ENCODE peak calls at places on chromosomes 4 and X, in seven cellular contexts. E is osteocyte, L is suprapubic skin, R is progenitor cell of endocrine pancreas, T is chondrocyte, U is AG10803, Y is fibroblast of mammary gland. N is an unnamed sample.

GRCh38 chr4:15336410-15337184 is 91.2 kb upstream of the C1QTNF7 start:
- DNase-seq in E (no peak), L (no peak), R (no peak), T (no peak), U (peak), Y (peak), N (no peak)

GRCh38 chr4:77921701-77922100 is 59.1 kb downstream of the MRPL1 start:
- DNase-seq in E (no peak), L (no peak), R (no peak), T (no peak), U (peak), Y (peak), N (no peak)

GRCh38 chr4:3026531-3026930 is 47.8 kb downstream of the HTT-AS start:
- DNase-seq in E (no peak), L (no peak), R (no peak), T (no peak), U (no peak), Y (no peak), N (no peak)

GRCh38 chr4:166066936-166067335 is 193.9 kb downstream of the TLL1 start:
- DNase-seq in E (no peak), L (no peak), R (no peak), T (no peak), U (no peak), Y (no peak), N (no peak)

GRCh38 chrX:42902513-42902912 is 124.5 kb upstream of the PPP1R2C start:
- DNase-seq in E (no peak), L (no peak), R (no peak), T (no peak), U (no peak), Y (no peak), N (no peak)

GRCh38 chr4:91035276-91035675 is 908.1 kb downstream of the CCSER1 start:
- DNase-seq in E (no peak), L (no peak), R (no peak), T (no peak), U (no peak), Y (no peak), N (no peak)

GRCh38 chr4:7894098-7894676 is 45.5 kb downstream of the AFAP1 start:
- DNase-seq in E (no peak), L (no peak), R (no peak), T (no peak), U (no peak), Y (no peak), N (no peak)

GRCh38 chrX:39519213-39519544 is 578.6 kb downstream of the BCOR start:
- DNase-seq in E (no peak), L (no peak), R (no peak), T (no peak), U (peak), Y (peak), N (no peak)

GRCh38 chr4:128385199-128385598 is 97.6 kb upstream of the PGRMC2 start:
- DNase-seq in E (no peak), L (no peak), R (no peak), T (no peak), U (no peak), Y (no peak), N (no peak)

GRCh38 chrX:46404774-46405173 is 140.4 kb downstream of the ZNF674 start:
- DNase-seq in E (peak), L (no peak), R (no peak), T (no peak), U (no peak), Y (no peak), N (no peak)

GRCh38 chr4:168639914-168640313 is 143.1 kb downstream of the PALLD start:
- DNase-seq in E (no peak), L (no peak), R (no peak), T (no peak), U (no peak), Y (no peak), N (no peak)

GRCh38 chrX:29671426-29671825 is 543.9 kb upstream of the MAGEB2 start:
- DNase-seq in E (no peak), L (no peak), R (no peak), T (no peak), U (peak), Y (no peak), N (no peak)

GRCh38 chrX:9938516-9938915 is 28.6 kb upstream of the CLDN34 start:
- DNase-seq in E (no peak), L (no peak), R (no peak), T (no peak), U (no peak), Y (no peak), N (no peak)

GRCh38 chrX:133297284-133297683 is 79.1 kb upstream of the TFDP3 start:
- DNase-seq in E (no peak), L (no peak), R (no peak), T (no peak), U (peak), Y (peak), N (no peak)

GRCh38 chr4:26878729-26879415 is 18.2 kb downstream of the STIM2 start:
- DNase-seq in E (no peak), L (no peak), R (no peak), T (no peak), U (peak), Y (peak), N (no peak)

GRCh38 chr4:158018090-158018808 is 154.6 kb downstream of the GASK1B start:
- DNase-seq in E (no peak), L (no peak), R (no peak), T (no peak), U (no peak), Y (peak), N (no peak)

GRCh38 chrX:12970691-12971202 is 4.2 kb upstream of the TMSB4X start:
- DNase-seq in E (no peak), L (no peak), R (no peak), T (no peak), U (peak), Y (peak), N (peak)

GRCh38 chrX:112851161-112851779 is 10.6 kb upstream of the AMOT start:
- DNase-seq in E (no peak), L (no peak), R (no peak), T (no peak), U (no peak), Y (no peak), N (no peak)

GRCh38 chrX:150364347-150365050 is 1.4 kb downstream of the MAMLD1 start:
- DNase-seq in E (no peak), L (no peak), R (no peak), T (no peak), U (no peak), Y (no peak), N (no peak)

GRCh38 chrX:16869393-16870094 is 618 bp downstream of the RBBP7 start:
- DNase-seq in E (no peak), L (peak), R (peak), T (no peak), U (peak), Y (no peak), N (no peak)

GRCh38 chrX:644304-645023 is 13.9 kb downstream of the SHOX start:
- DNase-seq in E (peak), L (no peak), R (no peak), T (no peak), U (no peak), Y (no peak), N (no peak)

GRCh38 chr4:38911257-38911656 is 43.7 kb downstream of the FAM114A1 start:
- DNase-seq in E (no peak), L (no peak), R (no peak), T (no peak), U (no peak), Y (no peak), N (no peak)

GRCh38 chr4:8544741-8545438 is 35.3 kb upstream of the GPR78 start:
- DNase-seq in E (no peak), L (peak), R (no peak), T (no peak), U (peak), Y (peak), N (no peak)

GRCh38 chrX:66676413-66676812 is 37.5 kb upstream of the EDA2R start:
- DNase-seq in E (no peak), L (no peak), R (no peak), T (no peak), U (peak), Y (peak), N (no peak)

GRCh38 chrX:138748480-138748879 is 37.0 kb upstream of the FGF13 start:
- DNase-seq in E (no peak), L (no peak), R (no peak), T (no peak), U (peak), Y (peak), N (no peak)
- TF ChIP-seq CTCF in E (peak), L (no peak), R (peak), T (peak), U (peak), Y (peak), N (peak)

GRCh38 chr4:1285790-1286553 is 3.7 kb upstream of the MAEA start:
- DNase-seq in E (no peak), L (no peak), R (no peak), T (no peak), U (peak), Y (peak), N (no peak)
- TF ChIP-seq CTCF in E (peak), L (no peak), R (no peak), T (peak), U (peak), Y (peak), N (peak)

GRCh38 chr4:65865489-65865888 is 195.2 kb upstream of the EPHA5 start:
- DNase-seq in E (no peak), L (no peak), R (no peak), T (no peak), U (peak), Y (peak), N (no peak)
- TF ChIP-seq CTCF in E (peak), L (no peak), R (peak), T (peak), U (peak), Y (peak), N (no peak)

GRCh38 chr4:33054161-33054560 is 2334.0 kb downstream of the PCDH7 start:
- DNase-seq in E (no peak), L (no peak), R (no peak), T (no peak), U (peak), Y (peak), N (no peak)
- TF ChIP-seq CTCF in E (no peak), L (no peak), R (no peak), T (no peak), U (no peak), Y (no peak), N (no peak)

DNA sequence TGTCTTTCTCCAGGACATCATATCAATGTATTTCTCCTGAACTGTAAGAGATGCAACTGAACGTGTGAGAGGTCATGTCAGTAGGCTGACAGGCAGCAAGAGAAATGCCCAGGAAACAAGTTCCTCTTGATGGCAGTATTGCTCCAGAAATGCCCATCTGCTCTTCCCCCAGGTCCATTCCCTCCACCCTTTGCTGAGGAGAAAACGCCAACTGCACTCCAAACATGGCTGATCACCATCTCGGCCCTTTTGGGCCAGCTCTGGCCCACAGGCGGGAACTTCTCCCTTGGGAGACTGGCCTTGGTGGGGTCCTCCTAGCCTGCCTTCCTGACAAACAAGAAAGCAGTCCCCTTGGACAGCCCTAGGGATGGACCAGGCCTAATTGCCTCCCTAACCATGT is 276.5 kb upstream of the AGTR2 start:
- DNase-seq in E (peak), L (no peak), R (no peak), T (no peak), U (no peak), Y (peak), N (no peak)
- TF ChIP-seq CTCF in E (no peak), L (no peak), R (peak), T (no peak), U (no peak), Y (peak), N (no peak)

GRCh38 chr4:67909910-67910905 is 26.4 kb upstream of the TMPRSS11D start:
- DNase-seq in E (no peak), L (no peak), R (no peak), T (no peak), U (peak), Y (peak), N (no peak)
- TF ChIP-seq CTCF in E (peak), L (peak), R (peak), T (peak), U (peak), Y (peak), N (peak)

GRCh38 chrX:138708268-138708667 is 3.2 kb downstream of the FGF13 start:
- DNase-seq in E (no peak), L (no peak), R (no peak), T (no peak), U (no peak), Y (no peak), N (no peak)

GRCh38 chrX:138710311-138710791 is 1.2 kb downstream of the FGF13 start:
- DNase-seq in E (peak), L (peak), R (peak), T (peak), U (no peak), Y (no peak), N (no peak)

GRCh38 chrX:138709886-138710285 is 1.6 kb downstream of the FGF13 start:
- DNase-seq in E (no peak), L (no peak), R (no peak), T (no peak), U (no peak), Y (no peak), N (no peak)

GRCh38 chrX:138710866-138711331 is 618 bp downstream of the FGF13 start:
- DNase-seq in E (no peak), L (no peak), R (peak), T (peak), U (no peak), Y (no peak), N (no peak)

DNA sequence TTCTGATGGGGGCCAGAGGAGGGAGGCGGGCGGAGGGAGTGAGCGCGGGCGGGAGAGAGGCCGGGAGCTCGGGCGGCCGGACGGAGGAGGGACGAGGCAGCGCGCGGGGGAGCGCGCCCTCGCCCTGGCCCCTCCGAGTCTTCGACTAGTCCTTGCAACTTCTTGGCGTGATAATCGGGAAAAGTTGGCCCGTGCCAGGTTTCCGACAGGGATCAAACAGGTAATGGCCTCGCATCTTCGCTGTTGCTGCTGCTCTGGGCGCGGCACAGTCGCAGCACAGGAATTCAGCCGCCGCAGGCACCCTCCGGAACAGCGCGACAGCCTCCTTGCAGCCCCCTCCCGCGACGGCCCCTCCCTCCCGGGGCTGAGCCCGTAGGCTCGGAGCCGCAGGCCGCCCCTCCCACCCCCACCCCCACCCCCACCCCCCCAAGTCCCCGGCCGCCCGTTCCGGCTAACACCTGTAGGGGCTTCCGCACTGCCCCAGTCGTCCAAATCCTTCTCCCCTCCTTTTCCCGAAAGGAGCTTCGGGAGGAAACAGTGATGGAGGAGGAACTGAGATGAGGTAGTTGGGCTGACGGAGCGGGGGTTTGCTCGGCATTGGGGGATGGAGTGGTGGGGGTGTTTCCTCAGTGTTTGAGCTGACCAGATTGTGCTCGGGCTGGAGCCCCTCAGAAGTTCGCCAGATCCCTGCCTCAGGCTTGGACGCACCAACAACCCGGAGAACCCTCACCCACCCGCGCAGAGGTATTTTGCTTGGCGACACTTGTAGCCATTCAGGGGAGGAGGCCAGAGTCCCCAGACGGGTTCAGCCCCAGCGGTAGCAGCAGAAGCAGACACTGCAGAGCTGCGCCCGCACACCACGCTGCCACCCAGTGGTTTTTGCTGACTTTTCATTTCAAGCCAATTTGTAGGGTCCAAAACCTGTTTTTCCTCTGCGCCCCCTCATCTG is at the start of gene FGF13:
- DNase-seq in E (no peak), L (no peak), R (peak), T (peak), U (no peak), Y (peak), N (no peak)
- TF ChIP-seq CTCF in E (no peak), L (no peak), R (peak), T (peak), U (peak), Y (no peak), N (no peak)

DNA sequence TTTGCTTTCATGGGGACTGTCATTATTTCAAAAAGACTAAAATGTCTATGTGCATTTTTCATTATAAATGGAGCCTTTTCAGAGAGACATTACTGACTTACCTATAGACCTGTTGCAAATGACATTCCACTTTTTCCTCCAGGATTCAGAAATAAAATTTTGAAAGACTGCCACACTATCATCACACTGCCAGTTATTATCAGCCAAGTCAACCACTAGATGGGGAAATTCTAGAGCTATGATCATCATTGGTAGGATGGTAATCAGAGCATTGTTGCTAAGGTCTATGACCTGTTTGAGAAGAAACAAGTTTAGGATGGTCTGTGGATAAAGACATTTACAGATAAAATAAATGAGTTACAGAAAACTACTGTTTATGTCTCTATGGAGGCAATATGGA is 22.5 kb downstream of the LRRC66 start:
- DNase-seq in E (no peak), L (no peak), R (no peak), T (no peak), U (no peak), Y (peak), N (no peak)
- TF ChIP-seq CTCF in E (no peak), L (no peak), R (no peak), T (peak), U (no peak), Y (peak), N (no peak)

GRCh38 chr4:80295331-80295730 is 28.9 kb downstream of the FGF5 start:
- DNase-seq in E (no peak), L (no peak), R (no peak), T (no peak), U (no peak), Y (no peak), N (no peak)
- TF ChIP-seq CTCF in E (no peak), L (no peak), R (no peak), T (no peak), U (no peak), Y (no peak), N (no peak)

GRCh38 chrX:31658360-31658759 is 586.5 kb upstream of the FTHL17 start:
- DNase-seq in E (no peak), L (no peak), R (no peak), T (no peak), U (peak), Y (peak), N (no peak)
- TF ChIP-seq CTCF in E (peak), L (no peak), R (peak), T (peak), U (peak), Y (peak), N (no peak)

N was measured in CD14-positive monocyte.